ENCODE peak calls at places on chromosomes 6 and 20, in nine cellular contexts. R, Y, X, K, D, C, O, W and F are unnamed samples.

GRCh38 chr6:166305562-166306117 is 2.6 kb downstream of the PRR18 start:
- DNase-seq in R (no peak), Y (no peak), X (no peak), K (no peak), D (no peak), C (no peak), O (no peak), W (no peak), F (no peak)

GRCh38 chr6:42693725-42694323 is 28.6 kb downstream of the PRPH2 start:
- DNase-seq in R (no peak), Y (peak), X (no peak), K (no peak), D (no peak), C (no peak), O (peak), W (no peak), F (no peak)

GRCh38 chr6:168994966-168995365 is 258.7 kb downstream of the THBS2 start:
- DNase-seq in R (no peak), Y (no peak), X (no peak), K (no peak), D (no peak), C (no peak), O (no peak), W (no peak), F (no peak)

GRCh38 chr6:145603424-145603833 is 131.9 kb downstream of the EPM2A start:
- DNase-seq in R (no peak), Y (no peak), X (no peak), K (no peak), D (no peak), C (no peak), O (no peak), W (no peak), F (no peak)

GRCh38 chr6:143517447-143517773 is 5.9 kb upstream of the FUCA2 start:
- DNase-seq in R (no peak), Y (no peak), X (no peak), K (no peak), D (no peak), C (no peak), O (no peak), W (no peak), F (no peak)

GRCh38 chr20:40673442-40673841 is 15.6 kb downstream of the MAFB start:
- DNase-seq in R (no peak), Y (no peak), X (no peak), K (no peak), D (no peak), C (no peak), O (no peak), W (no peak), F (peak)

GRCh38 chr6:41639556-41640371 is 1.5 kb downstream of the MDFI start:
- DNase-seq in R (no peak), Y (no peak), X (no peak), K (no peak), D (no peak), C (no peak), O (no peak), W (no peak), F (no peak)

GRCh38 chr20:63125893-63126601 is 89.9 kb downstream of the YTHDF1 start:
- DNase-seq in R (no peak), Y (no peak), X (no peak), K (no peak), D (no peak), C (no peak), O (no peak), W (no peak), F (no peak)

GRCh38 chr6:108945686-108946158 is 97.5 kb downstream of the ARMC2 start:
- DNase-seq in R (no peak), Y (no peak), X (no peak), K (no peak), D (no peak), C (no peak), O (no peak), W (peak), F (no peak)

GRCh38 chr6:110875548-110876169 is 1.1 kb downstream of the AMD1 start:
- DNase-seq in R (peak), Y (no peak), X (no peak), K (peak), D (no peak), C (peak), O (peak), W (peak), F (no peak)

GRCh38 chr20:62704341-62704948 is 4.2 kb upstream of the NTSR1 start:
- DNase-seq in R (no peak), Y (peak), X (peak), K (peak), D (no peak), C (no peak), O (no peak), W (peak), F (peak)

GRCh38 chr6:45184937-45185336 is 143.2 kb upstream of the RUNX2 start:
- DNase-seq in R (no peak), Y (no peak), X (no peak), K (no peak), D (no peak), C (no peak), O (no peak), W (no peak), F (no peak)

GRCh38 chr20:16975682-16976081 is 227.5 kb downstream of the OTOR start:
- DNase-seq in R (no peak), Y (no peak), X (no peak), K (no peak), D (no peak), C (no peak), O (no peak), W (no peak), F (no peak)

GRCh38 chr6:10398439-10399218 is 16.2 kb downstream of the TFAP2A start:
- DNase-seq in R (no peak), Y (no peak), X (no peak), K (no peak), D (no peak), C (no peak), O (no peak), W (no peak), F (no peak)